ENCODE peak calls at places on chromosomes 5 and 9, in six cellular contexts. M, P, X, W, E and T are unnamed samples.

GRCh38 chr9:73613092-73613701 is 461.5 kb downstream of the ANXA1 start:
- DNase-seq in M (no peak), P (no peak), X (peak; percentile 66), W (no peak), E (no peak), T (no peak)

GRCh38 chr9:70485273-70485858 is 70.9 kb upstream of the KLF9 start:
- DNase-seq in M (peak; percentile 30), P (no peak), X (no peak), W (no peak), E (no peak), T (no peak)

GRCh38 chr9:35750256-35750531 is 1.1 kb downstream of the RGP1 start:
- DNase-seq in M (no peak), P (no peak), X (no peak), W (no peak), E (no peak), T (no peak)

GRCh38 chr5:180329138-180329435 is 24.0 kb downstream of the GFPT2 start:
- DNase-seq in M (no peak), P (no peak), X (no peak), W (no peak), E (no peak), T (no peak)

GRCh38 chr5:50325237-50325832 is 115.8 kb downstream of the EMB start:
- DNase-seq in M (peak; percentile 53), P (peak; percentile 2), X (peak; percentile 35), W (peak; percentile 32), E (peak; percentile 10), T (peak; percentile 48)

GRCh38 chr5:113512341-113512740 is 1.2 kb upstream of the YTHDC2 start:
- DNase-seq in M (no peak), P (no peak), X (no peak), W (no peak), E (no peak), T (peak; percentile 29)

GRCh38 chr9:114895605-114896004 is 34.8 kb downstream of the TNFSF8 start:
- DNase-seq in M (peak; percentile 43), P (no peak), X (no peak), W (no peak), E (no peak), T (no peak)

GRCh38 chr9:134891016-134891589 is 10.5 kb downstream of the FCN2 start:
- DNase-seq in M (peak; percentile 14), P (no peak), X (no peak), W (no peak), E (no peak), T (no peak)

GRCh38 chr5:41195228-41195627 is 18.1 kb downstream of the C6 start:
- DNase-seq in M (no peak), P (no peak), X (no peak), W (no peak), E (no peak), T (peak; percentile 65)

GRCh38 chr5:133753856-133754255 is 141.5 kb upstream of the FSTL4 start:
- DNase-seq in M (peak; percentile 7), P (no peak), X (no peak), W (no peak), E (no peak), T (peak; percentile 85)

GRCh38 chr9:19999491-20000057 is 210.7 kb upstream of the SLC24A2 start:
- DNase-seq in M (peak; percentile 82), P (no peak), X (no peak), W (peak; percentile 49), E (no peak), T (peak; percentile 93)

GRCh38 chr5:93620487-93621339 is 37.7 kb downstream of the NR2F1 start:
- DNase-seq in M (peak; percentile 85), P (peak; percentile 94), X (peak; percentile 81), W (peak; percentile 34), E (peak; percentile 94), T (peak; percentile 80)

DNA sequence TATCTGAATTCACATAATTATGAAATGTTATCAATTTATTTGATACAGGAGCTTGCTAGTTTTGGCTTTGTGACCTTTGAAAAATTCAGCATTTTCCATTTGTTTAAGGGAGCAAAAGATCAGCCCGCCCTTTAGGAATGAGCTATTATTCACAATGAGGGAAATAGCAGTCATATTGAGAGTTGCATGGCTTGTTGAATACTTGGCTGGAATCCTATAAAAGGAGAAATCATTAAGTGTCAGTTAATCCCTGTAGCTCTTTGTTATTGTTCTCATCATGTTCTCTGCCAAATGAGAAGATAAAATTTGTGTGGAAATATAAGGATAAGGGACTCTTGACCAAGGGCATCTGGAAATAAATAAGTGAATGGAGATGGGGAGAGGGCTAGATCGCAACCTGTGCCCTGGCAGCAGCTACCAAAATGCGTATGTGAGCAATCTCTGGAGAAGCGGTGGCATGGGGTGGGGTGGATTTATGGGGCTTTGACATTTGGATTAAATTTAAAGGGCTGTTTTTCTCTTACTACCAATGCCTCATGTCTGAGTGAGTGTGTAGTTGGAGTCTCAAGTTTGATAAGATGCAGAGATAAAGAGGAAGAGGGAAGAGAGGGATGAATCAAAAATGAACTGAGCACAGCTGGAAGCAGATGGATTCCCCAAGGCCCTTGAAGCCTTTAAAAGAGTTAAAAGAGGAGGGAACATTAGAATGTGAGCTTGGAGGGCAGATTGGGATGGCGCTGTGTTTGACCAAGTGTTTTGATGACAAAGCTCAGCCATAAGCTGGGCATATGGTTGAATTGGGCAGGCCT is 237.6 kb downstream of the NNT start:
- DNase-seq in M (peak; percentile 7), P (no peak), X (no peak), W (no peak), E (no peak), T (no peak)
- H3K79me2 ChIP-seq in M (no peaks in the 10 kb centered on the region), P (no peaks in the 10 kb centered on the region), X (no peaks in the 10 kb centered on the region), W (no peaks in the 10 kb centered on the region), E (no peaks in the 10 kb centered on the region), T (no peaks in the 10 kb centered on the region)

DNA sequence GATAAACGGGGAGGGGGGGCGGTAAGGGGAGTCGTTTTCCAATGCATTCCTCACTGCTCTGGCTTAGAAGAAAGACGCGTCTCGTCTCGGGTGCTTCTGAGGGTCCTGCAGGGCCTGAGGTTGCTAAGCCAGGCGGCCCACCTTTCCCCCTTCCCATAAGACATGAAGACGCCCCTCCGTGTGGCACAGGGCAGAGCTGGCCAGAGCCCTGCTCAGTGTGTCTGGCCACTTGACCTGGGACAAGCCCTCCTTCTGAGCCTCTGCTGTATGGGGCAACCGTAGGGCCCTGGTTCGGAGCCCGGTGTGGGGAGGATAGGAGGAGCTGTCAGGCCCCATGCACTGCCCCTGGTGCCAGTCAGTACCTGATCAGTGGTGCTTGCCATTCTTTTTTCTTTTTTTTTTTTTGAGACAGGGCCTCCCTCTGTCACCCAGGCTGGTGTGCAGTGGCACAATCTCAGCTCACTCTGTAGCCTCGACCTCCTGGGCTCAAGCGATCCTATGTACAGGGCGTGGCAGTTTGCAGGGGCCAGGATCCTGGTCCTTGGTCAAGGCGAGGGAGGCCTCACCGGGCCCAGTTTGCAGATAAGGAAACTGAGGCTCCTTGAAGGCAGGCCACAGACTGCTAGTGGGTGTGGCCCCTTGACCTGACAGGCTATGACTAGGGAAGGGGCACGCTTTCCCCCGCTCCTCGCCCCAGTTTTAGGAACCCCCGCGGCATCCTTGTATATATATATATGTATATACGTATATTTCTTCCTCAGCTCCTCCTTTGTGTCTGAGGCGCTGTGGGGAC is 172.3 kb upstream of the IER5L start:
- DNase-seq in M (no peak), P (no peak), X (no peak), W (no peak), E (no peak), T (no peak)
- H3K9ac ChIP-seq in M (no peak overlapping the region), P (no peak overlapping the region), X (no peak overlapping the region), W (no peak overlapping the region), E (no peak overlapping the region), T (no peak overlapping the region)

DNA sequence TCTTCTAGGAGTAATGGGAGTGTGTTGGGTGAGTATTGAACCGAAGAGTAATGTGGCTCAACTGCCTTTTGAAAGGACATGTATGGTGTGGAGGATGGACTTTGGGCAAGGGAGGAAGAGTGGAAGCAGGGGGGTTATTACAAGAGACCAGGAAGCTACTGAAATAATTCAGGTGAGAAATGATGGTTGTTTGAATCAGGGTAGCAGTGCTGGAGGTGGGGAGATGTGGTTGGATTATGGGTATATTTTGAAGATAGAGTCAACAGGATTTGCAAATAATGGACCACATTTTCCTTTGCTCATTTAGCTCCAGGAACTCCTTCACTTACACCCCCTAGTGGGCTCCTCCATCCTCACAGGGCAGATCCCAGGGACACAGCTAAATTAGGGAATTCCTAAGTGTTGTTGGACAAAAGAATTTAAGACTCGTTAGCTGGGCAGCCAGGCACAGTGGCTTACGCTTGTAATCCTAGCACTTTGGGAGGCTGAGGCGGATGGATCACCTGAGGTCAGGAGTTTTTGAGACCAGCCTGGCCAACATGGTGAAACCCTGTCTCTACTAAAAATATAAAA is 1.2 kb upstream of the SLC4A9 start:
- DNase-seq in M (peak; percentile 72), P (peak; percentile 50), X (no peak), W (no peak), E (peak; percentile 87), T (peak; percentile 64)
- TF ChIP-seq EZH2phosphoT487 in M (no peak), P (no peak), X (no peak), W (no peak), E (no peak), T (no peak)

DNA sequence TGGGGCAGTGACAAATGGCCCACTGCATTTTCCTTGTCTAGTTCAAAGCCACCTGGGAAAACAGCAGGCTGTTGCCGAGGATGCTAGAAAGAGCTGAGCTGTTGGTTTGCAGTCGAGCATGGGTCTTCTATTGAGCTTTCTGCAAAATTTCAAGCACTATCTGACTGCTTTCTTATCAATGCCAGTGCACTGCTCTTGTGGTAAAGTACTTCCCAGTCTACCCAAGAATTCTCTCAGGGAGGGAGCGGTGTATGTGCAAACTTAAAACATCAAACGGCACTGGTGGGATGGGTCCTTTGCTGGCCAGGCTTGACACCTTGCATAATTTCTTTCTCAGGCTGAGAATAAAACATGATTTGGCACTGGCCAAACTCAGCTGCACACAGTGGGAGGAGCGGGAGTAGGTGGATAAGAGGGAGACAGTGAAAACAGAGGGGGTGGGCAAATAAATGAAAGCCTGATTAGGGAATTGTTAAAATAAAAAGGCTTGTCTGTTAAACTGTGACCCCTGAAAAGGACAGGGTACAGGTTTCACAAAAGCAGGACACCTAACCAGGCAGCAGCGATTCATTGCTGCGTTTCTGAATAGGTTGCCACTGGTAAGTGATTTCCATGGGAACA is 108.8 kb downstream of the MARCHF3 start:
- DNase-seq in M (no peak), P (no peak), X (no peak), W (no peak), E (no peak), T (no peak)
- H3K79me2 ChIP-seq in M (no peaks in the 10 kb centered on the region), P (no peaks in the 10 kb centered on the region), X (no peaks in the 10 kb centered on the region), W (no peaks in the 10 kb centered on the region), E (no peaks in the 10 kb centered on the region), T (no peaks in the 10 kb centered on the region)

DNA sequence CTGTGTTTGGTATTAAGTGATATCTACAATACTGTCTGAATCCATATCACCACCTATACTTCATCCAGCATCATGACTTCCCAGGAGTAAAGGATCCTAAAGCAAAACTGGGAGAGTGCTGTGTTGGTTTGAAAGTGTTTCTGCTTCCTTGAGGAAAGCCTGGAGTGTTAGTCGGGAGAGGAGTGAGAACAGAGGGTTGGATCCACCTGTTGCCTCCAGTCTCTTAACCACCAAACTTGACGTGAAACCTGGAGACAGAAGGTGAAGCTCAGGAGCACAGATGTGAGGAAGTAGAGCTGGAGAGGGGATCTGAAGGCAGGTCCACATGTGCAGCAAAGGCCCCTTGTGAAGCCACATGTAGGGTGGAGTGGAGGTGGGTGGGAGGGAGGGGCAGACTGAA is 88.2 kb downstream of the EGFLAM start:
- DNase-seq in M (no peak), P (no peak), X (no peak), W (no peak), E (no peak), T (no peak)
- H3K9ac ChIP-seq in M (no peak overlapping the region), P (no peak overlapping the region), X (no peak overlapping the region), W (no peak overlapping the region), E (no peak overlapping the region), T (no peak overlapping the region)